ENCODE peak calls at places on chromosomes 12 and 14, in ten cellular contexts. One of them, this sample, is unnamed.
A peak's percentile ranks its signal among the peaks of the same experiment; 100 is the strongest.

GRCh38 chr12:91094957-91095356 is 16.3 kb downstream of the LUM start:
- DNase-seq in substantia nigra: no peak
- DNase-seq in fibroblast of pulmonary artery: peak; percentile 18
- DNase-seq in BE2C: no peak
- DNase-seq in adipocyte: no peak
- DNase-seq in WTC11: no peak
- DNase-seq in stimulated activated CD8-positive, alpha-beta memory T cell treated with anti-CD3 and anti-CD28 coated beads, Interleukin-4, amount 100 ng/mL, for 4 hours: no peak
- DNase-seq in BJ: no peak
- DNase-seq in left lung: no peak
- DNase-seq in NCI-H460: no peak
- DNase-seq in this sample: no peak

GRCh38 chr12:50529345-50529744 is 24.6 kb downstream of the DIP2B start:
- DNase-seq in stimulated activated CD8-positive, alpha-beta memory T cell treated with anti-CD3 and anti-CD28 coated beads, Interleukin-4, amount 100 ng/mL, for 4 hours: no peak
- DNase-seq in NCI-H460: no peak
- DNase-seq in WTC11: no peak
- DNase-seq in BJ: no peak
- DNase-seq in left lung: no peak
- DNase-seq in substantia nigra: no peak
- DNase-seq in fibroblast of pulmonary artery: no peak
- DNase-seq in adipocyte: no peak
- DNase-seq in BE2C: no peak
- DNase-seq in this sample: no peak

GRCh38 chr12:108667349-108667748 is 33.7 kb upstream of the SELPLG start:
- DNase-seq in substantia nigra: no peak
- DNase-seq in left lung: no peak
- DNase-seq in fibroblast of pulmonary artery: peak; percentile 30
- DNase-seq in BJ: no peak
- DNase-seq in NCI-H460: no peak
- DNase-seq in stimulated activated CD8-positive, alpha-beta memory T cell treated with anti-CD3 and anti-CD28 coated beads, Interleukin-4, amount 100 ng/mL, for 4 hours: no peak
- DNase-seq in adipocyte: no peak
- DNase-seq in WTC11: no peak
- DNase-seq in BE2C: no peak
- DNase-seq in this sample: no peak

GRCh38 chr14:65704850-65705249 is 292.3 kb downstream of the FUT8 start:
- DNase-seq in NCI-H460: no peak
- DNase-seq in BE2C: no peak
- DNase-seq in fibroblast of pulmonary artery: peak; percentile 7
- DNase-seq in adipocyte: peak; percentile 1
- DNase-seq in WTC11: no peak
- DNase-seq in BJ: no peak
- DNase-seq in stimulated activated CD8-positive, alpha-beta memory T cell treated with anti-CD3 and anti-CD28 coated beads, Interleukin-4, amount 100 ng/mL, for 4 hours: no peak
- DNase-seq in left lung: no peak
- DNase-seq in substantia nigra: no peak
- DNase-seq in this sample: no peak

GRCh38 chr12:57777367-57777766 is 5.0 kb downstream of the EEF1AKMT3 start:
- DNase-seq in NCI-H460: no peak
- DNase-seq in adipocyte: no peak
- DNase-seq in fibroblast of pulmonary artery: no peak
- DNase-seq in WTC11: no peak
- DNase-seq in BJ: no peak
- DNase-seq in left lung: no peak
- DNase-seq in BE2C: no peak
- DNase-seq in stimulated activated CD8-positive, alpha-beta memory T cell treated with anti-CD3 and anti-CD28 coated beads, Interleukin-4, amount 100 ng/mL, for 4 hours: no peak
- DNase-seq in substantia nigra: no peak
- DNase-seq in this sample: no peak

GRCh38 chr14:36555998-36556743 is 26.2 kb downstream of the NKX2-8 start:
- DNase-seq in left lung: no peak
- DNase-seq in BE2C: no peak
- DNase-seq in NCI-H460: no peak
- DNase-seq in adipocyte: no peak
- DNase-seq in BJ: no peak
- DNase-seq in substantia nigra: no peak
- DNase-seq in stimulated activated CD8-positive, alpha-beta memory T cell treated with anti-CD3 and anti-CD28 coated beads, Interleukin-4, amount 100 ng/mL, for 4 hours: no peak
- DNase-seq in WTC11: no peak
- DNase-seq in fibroblast of pulmonary artery: no peak
- DNase-seq in this sample: no peak

GRCh38 chr12:94706250-94706661 is 55.9 kb upstream of the TMCC3 start:
- DNase-seq in fibroblast of pulmonary artery: no peak
- DNase-seq in WTC11: no peak
- DNase-seq in BJ: no peak
- DNase-seq in BE2C: no peak
- DNase-seq in NCI-H460: no peak
- DNase-seq in stimulated activated CD8-positive, alpha-beta memory T cell treated with anti-CD3 and anti-CD28 coated beads, Interleukin-4, amount 100 ng/mL, for 4 hours: no peak
- DNase-seq in substantia nigra: no peak
- DNase-seq in adipocyte: no peak
- DNase-seq in left lung: no peak
- DNase-seq in this sample: no peak

GRCh38 chr12:121538699-121539061 is 42.1 kb downstream of the KDM2B start:
- DNase-seq in NCI-H460: no peak
- DNase-seq in substantia nigra: no peak
- DNase-seq in adipocyte: no peak
- DNase-seq in BJ: no peak
- DNase-seq in BE2C: no peak
- DNase-seq in WTC11: peak; percentile 38
- DNase-seq in left lung: no peak
- DNase-seq in stimulated activated CD8-positive, alpha-beta memory T cell treated with anti-CD3 and anti-CD28 coated beads, Interleukin-4, amount 100 ng/mL, for 4 hours: no peak
- DNase-seq in fibroblast of pulmonary artery: no peak
- DNase-seq in this sample: no peak

GRCh38 chr14:63394432-63394831 is 75.7 kb upstream of the GPHB5 start:
- DNase-seq in adipocyte: no peak
- DNase-seq in fibroblast of pulmonary artery: no peak
- DNase-seq in BJ: no peak
- DNase-seq in stimulated activated CD8-positive, alpha-beta memory T cell treated with anti-CD3 and anti-CD28 coated beads, Interleukin-4, amount 100 ng/mL, for 4 hours: no peak
- DNase-seq in BE2C: no peak
- DNase-seq in NCI-H460: no peak
- DNase-seq in WTC11: no peak
- DNase-seq in substantia nigra: no peak
- DNase-seq in left lung: no peak
- DNase-seq in this sample: no peak

GRCh38 chr12:129489277-129489676 is 414.5 kb downstream of the TMEM132D start:
- DNase-seq in left lung: no peak
- DNase-seq in NCI-H460: no peak
- DNase-seq in BE2C: no peak
- DNase-seq in WTC11: no peak
- DNase-seq in fibroblast of pulmonary artery: no peak
- DNase-seq in stimulated activated CD8-positive, alpha-beta memory T cell treated with anti-CD3 and anti-CD28 coated beads, Interleukin-4, amount 100 ng/mL, for 4 hours: no peak
- DNase-seq in substantia nigra: no peak
- DNase-seq in BJ: no peak
- DNase-seq in adipocyte: peak; percentile 1
- DNase-seq in this sample: no peak

GRCh38 chr14:103569436-103569835 is 6.7 kb downstream of the COA8 start:
- DNase-seq in BJ: no peak
- DNase-seq in NCI-H460: no peak
- DNase-seq in fibroblast of pulmonary artery: no peak
- DNase-seq in left lung: no peak
- DNase-seq in WTC11: no peak
- DNase-seq in BE2C: no peak
- DNase-seq in substantia nigra: no peak
- DNase-seq in adipocyte: no peak
- DNase-seq in stimulated activated CD8-positive, alpha-beta memory T cell treated with anti-CD3 and anti-CD28 coated beads, Interleukin-4, amount 100 ng/mL, for 4 hours: no peak
- DNase-seq in this sample: no peak

GRCh38 chr12:89261982-89262381 is 90.3 kb downstream of the DUSP6 start:
- DNase-seq in NCI-H460: no peak
- DNase-seq in adipocyte: no peak
- DNase-seq in left lung: no peak
- DNase-seq in fibroblast of pulmonary artery: no peak
- DNase-seq in BE2C: no peak
- DNase-seq in stimulated activated CD8-positive, alpha-beta memory T cell treated with anti-CD3 and anti-CD28 coated beads, Interleukin-4, amount 100 ng/mL, for 4 hours: no peak
- DNase-seq in substantia nigra: no peak
- DNase-seq in BJ: no peak
- DNase-seq in WTC11: no peak
- DNase-seq in this sample: no peak

GRCh38 chr14:35553808-35554207 is 19.8 kb downstream of the INSM2 start:
- DNase-seq in adipocyte: peak; percentile 47
- DNase-seq in fibroblast of pulmonary artery: peak; percentile 67
- DNase-seq in WTC11: no peak
- DNase-seq in NCI-H460: no peak
- DNase-seq in left lung: no peak
- DNase-seq in BE2C: no peak
- DNase-seq in substantia nigra: no peak
- DNase-seq in stimulated activated CD8-positive, alpha-beta memory T cell treated with anti-CD3 and anti-CD28 coated beads, Interleukin-4, amount 100 ng/mL, for 4 hours: no peak
- DNase-seq in BJ: peak; percentile 26
- DNase-seq in this sample: no peak

GRCh38 chr14:92688434-92689375 is 59.7 kb downstream of the LGMN start:
- DNase-seq in adipocyte: no peak
- DNase-seq in fibroblast of pulmonary artery: no peak
- DNase-seq in substantia nigra: no peak
- DNase-seq in NCI-H460: no peak
- DNase-seq in left lung: no peak
- DNase-seq in BJ: no peak
- DNase-seq in stimulated activated CD8-positive, alpha-beta memory T cell treated with anti-CD3 and anti-CD28 coated beads, Interleukin-4, amount 100 ng/mL, for 4 hours: no peak
- DNase-seq in WTC11: no peak
- DNase-seq in BE2C: peak; percentile 56
- DNase-seq in this sample: no peak

This sample was measured in T-helper 17 cell.